ENCODE peak calls at places on chromosome 16, in four cellular contexts. P is GM12891, Q is K562, T is GM12878. A is an unnamed sample.

GRCh38 chr16:54503436-54503835 is 216.8 kb upstream of the IRX3 start:
- DNase-seq in P (no peak), Q (no peak), T (no peak), A (no peak)

GRCh38 chr16:20114356-20114755 is 40.7 kb upstream of the GPR139 start:
- DNase-seq in P (no peak), Q (no peak), T (no peak), A (no peak)

GRCh38 chr16:26649646-26650045 is 417.1 kb upstream of the C16orf82 start:
- DNase-seq in P (no peak), Q (no peak), T (no peak), A (no peak)

GRCh38 chr16:59046335-59046734 is 312.2 kb upstream of the GOT2 start:
- DNase-seq in P (no peak), Q (no peak), T (no peak), A (no peak)

GRCh38 chr16:53142823-53143568 is 88.2 kb downstream of the CHD9 start:
- DNase-seq in P (no peak), Q (no peak), T (no peak), A (no peak)

GRCh38 chr16:66731101-66731500 is 20.3 kb downstream of the DYNC1LI2 start:
- DNase-seq in P (no peak), Q (no peak), T (no peak), A (no peak)

GRCh38 chr16:87881327-87882200 is 12.3 kb upstream of the SLC7A5 start:
- DNase-seq in P (no peak), Q (no peak), T (no peak), A (no peak)

GRCh38 chr16:86483-86952 is 8.5 kb downstream of the MPG start:
- DNase-seq in P (no peak), Q (no peak), T (no peak), A (no peak)

GRCh38 chr16:86990451-86990850 is 326.7 kb downstream of the C16orf95 start:
- DNase-seq in P (no peak), Q (no peak), T (no peak), A (no peak)

GRCh38 chr16:29791845-29792797 is 1.6 kb downstream of the KIF22 start:
- DNase-seq in P (no peak), Q (no peak), T (no peak), A (no peak)

GRCh38 chr16:88962478-88963152 is 14.4 kb downstream of the CBFA2T3 start:
- DNase-seq in P (no peak), Q (no peak), T (no peak), A (no peak)

GRCh38 chr16:88964636-88965035 is 12.4 kb downstream of the CBFA2T3 start:
- DNase-seq in P (no peak), Q (no peak), T (no peak), A (no peak)

GRCh38 chr16:88965826-88966480 is 11.1 kb downstream of the CBFA2T3 start:
- DNase-seq in P (no peak), Q (no peak), T (no peak), A (no peak)

GRCh38 chr16:88965411-88965810 is 11.6 kb downstream of the CBFA2T3 start:
- DNase-seq in P (no peak), Q (no peak), T (no peak), A (no peak)

DNA sequence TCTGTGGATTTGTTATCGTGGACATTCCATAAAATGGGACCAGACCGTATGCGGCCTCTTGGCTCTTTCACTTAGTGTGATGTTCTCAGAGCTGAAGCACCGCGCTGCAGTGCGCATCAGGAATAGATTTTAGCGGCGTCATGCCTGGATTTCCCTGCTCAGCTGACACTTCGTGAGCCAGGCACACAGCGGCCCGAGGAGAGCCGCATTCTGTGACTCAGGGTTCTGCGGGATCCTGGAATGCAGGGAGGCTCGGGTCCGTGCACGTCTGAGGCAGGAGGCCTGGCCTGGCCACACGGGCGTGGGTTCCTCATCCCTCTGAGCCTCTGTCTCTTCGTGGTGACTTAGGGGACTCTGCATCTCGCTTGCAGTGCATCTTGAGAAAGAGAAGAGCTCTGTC is 13.4 kb downstream of the CBFA2T3 start:
- DNase-seq in P (no peak), Q (no peak), T (no peak), A (no peak)
- TF ChIP-seq TAF1 in P (no peak), Q (no peak), T (no peak), A (no peak)

GRCh38 chr16:72474511-72475123 is 302.7 kb upstream of the PMFBP1 start:
- DNase-seq in P (no peak), Q (no peak), T (no peak), A (no peak)
- TF ChIP-seq TAF1 in P (no peak), Q (no peak), T (no peak), A (no peak)

GRCh38 chr16:11401161-11402050 is 56.1 kb downstream of the RMI2 start:
- DNase-seq in P (no peak), Q (no peak), T (no peak), A (peak; percentile 8)

GRCh38 chr16:11402745-11403533 is 57.7 kb downstream of the RMI2 start:
- DNase-seq in P (no peak), Q (no peak), T (no peak), A (peak; percentile 10)

GRCh38 chr16:11403534-11403795 is 58.2 kb downstream of the RMI2 start:
- DNase-seq in P (no peak), Q (no peak), T (no peak), A (peak; percentile 1)

GRCh38 chr16:11403920-11404319 is 58.7 kb downstream of the RMI2 start:
- DNase-seq in P (no peak), Q (no peak), T (no peak), A (peak; percentile 2)

DNA sequence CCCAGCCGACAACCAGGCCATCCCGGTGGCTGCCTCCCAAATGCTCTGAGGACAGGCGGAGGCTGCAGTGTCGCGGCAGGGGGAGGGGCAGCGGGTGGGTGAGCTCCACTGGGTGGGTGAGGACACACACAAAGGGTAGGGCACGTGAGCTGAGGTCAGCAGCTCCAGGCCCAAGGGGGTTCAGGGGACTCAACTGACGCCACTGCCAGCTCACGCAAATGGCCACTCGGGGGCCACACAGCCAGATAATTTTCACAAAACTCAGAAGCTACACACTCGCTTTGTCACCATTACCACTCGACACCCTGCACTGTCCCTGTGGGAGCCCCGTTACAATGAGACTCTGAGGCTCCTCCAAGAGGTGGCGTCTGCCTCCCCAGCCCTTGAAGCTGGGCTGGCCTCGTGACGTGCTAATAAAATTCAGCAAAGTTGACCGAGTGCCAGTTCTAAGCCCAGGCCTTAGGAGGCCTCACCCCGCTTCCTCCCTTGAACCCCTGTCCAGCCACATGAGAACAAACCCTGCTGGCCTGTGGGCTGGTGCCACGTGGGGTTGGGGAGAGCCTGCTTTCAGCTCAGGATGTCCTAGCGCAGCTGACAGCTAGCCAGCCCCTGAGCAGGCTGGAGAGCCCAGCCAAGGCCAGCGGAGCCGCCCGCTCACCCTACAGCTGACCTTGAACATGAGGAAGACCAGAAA is 56.9 kb downstream of the RMI2 start:
- DNase-seq in P (no peak), Q (no peak), T (no peak), A (peak; percentile 18)
- TF ChIP-seq TAF1 in P (no peak), Q (no peak), T (no peak), A (no peak)

GRCh38 chr16:70743791-70744190 is 57.2 kb downstream of the VAC14 start:
- DNase-seq in P (no peak), Q (no peak), T (no peak), A (no peak)
- TF ChIP-seq TAF1 in P (no peak), Q (no peak), T (no peak), A (no peak)

GRCh38 chr16:85291302-85292148 is 179.3 kb upstream of the CIBAR2 start:
- DNase-seq in P (no peak), Q (peak; percentile 77), T (no peak), A (no peak)
- TF ChIP-seq TAF1 in P (no peak), Q (no peak), T (no peak), A (no peak)

GRCh38 chr16:3691778-3692177 is 25.5 kb downstream of the TRAP1 start:
- DNase-seq in P (no peak), Q (no peak), T (no peak), A (no peak)

GRCh38 chr16:3690991-3691720 is 26.2 kb downstream of the TRAP1 start:
- DNase-seq in P (no peak), Q (no peak), T (no peak), A (no peak)

GRCh38 chr16:3687792-3688191 is 29.5 kb downstream of the TRAP1 start:
- DNase-seq in P (no peak), Q (no peak), T (no peak), A (no peak)

GRCh38 chr16:3690470-3690918 is 26.8 kb downstream of the TRAP1 start:
- DNase-seq in P (peak; percentile 75), Q (peak; percentile 84), T (peak; percentile 21), A (peak; percentile 85)

DNA sequence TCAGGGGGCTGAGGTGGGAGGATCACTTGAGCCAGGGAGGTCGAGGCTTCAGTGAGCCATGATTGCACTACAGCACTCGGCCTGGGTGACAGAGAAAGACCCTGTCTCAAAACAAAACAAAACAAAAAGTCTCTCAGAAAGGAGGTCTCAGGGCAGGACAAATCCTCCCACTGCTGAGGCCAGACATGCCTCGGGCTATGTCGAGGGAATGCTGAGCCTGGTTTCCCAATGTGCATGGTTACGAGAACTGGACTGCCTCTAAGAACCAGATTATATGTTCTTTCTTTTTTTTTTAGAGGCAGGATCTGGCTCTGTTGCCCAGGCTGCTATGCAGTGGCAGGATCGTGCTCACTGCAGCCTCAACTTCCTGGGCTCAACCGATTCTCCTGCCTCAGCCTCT is 27.6 kb downstream of the TRAP1 start:
- DNase-seq in P (no peak), Q (no peak), T (no peak), A (no peak)
- TF ChIP-seq TAF1 in P (no peak), Q (no peak), T (no peak), A (no peak)

DNA sequence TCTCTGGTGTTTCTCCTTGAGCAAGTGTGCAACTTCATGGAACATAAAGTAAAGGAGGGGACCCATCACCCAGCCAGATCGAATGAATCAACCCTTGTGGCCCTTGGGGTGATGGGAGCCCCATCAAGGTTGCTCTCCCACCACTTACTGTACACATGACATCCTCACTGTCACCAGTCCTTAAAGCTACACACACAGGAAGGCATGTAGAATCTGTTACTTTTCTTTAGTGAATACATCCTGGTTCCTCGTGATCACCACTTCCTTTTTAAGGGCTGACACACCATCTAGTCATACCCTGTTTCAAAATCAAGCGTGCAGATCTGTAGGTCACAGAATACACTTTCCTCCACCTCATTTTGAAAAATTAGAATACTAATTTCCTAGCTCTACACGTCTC is 22.6 kb upstream of the MPHOSPH6 start:
- DNase-seq in P (no peak), Q (no peak), T (no peak), A (no peak)
- TF ChIP-seq TAF1 in P (no peak), Q (no peak), T (no peak), A (no peak)

GRCh38 chr16:64122177-64122576 is 999.7 kb downstream of the CDH11 start:
- DNase-seq in P (no peak), Q (no peak), T (no peak), A (no peak)
- TF ChIP-seq TAF1 in P (no peak), Q (no peak), T (no peak), A (no peak)

GRCh38 chr16:65731840-65732239 is 610.0 kb upstream of the CDH11 start:
- DNase-seq in P (no peak), Q (no peak), T (no peak), A (no peak)

GRCh38 chr16:65725156-65725845 is 603.4 kb upstream of the CDH11 start:
- DNase-seq in P (no peak), Q (no peak), T (no peak), A (no peak)

GRCh38 chr16:65727534-65728137 is 605.8 kb upstream of the CDH11 start:
- DNase-seq in P (no peak), Q (no peak), T (no peak), A (no peak)

GRCh38 chr16:65728172-65728571 is 606.3 kb upstream of the CDH11 start:
- DNase-seq in P (no peak), Q (no peak), T (no peak), A (no peak)

GRCh38 chr16:65728652-65729051 is 606.8 kb upstream of the CDH11 start:
- DNase-seq in P (no peak), Q (no peak), T (no peak), A (no peak)
- TF ChIP-seq TAF1 in P (no peak), Q (no peak), T (no peak), A (no peak)